ENCODE peak calls at places on chromosomes 2 and 18, in four cellular contexts. O is HepG2, G is HCT116, T is SK-N-SH. Q is an unnamed sample.

GRCh38 chr2:107992069-107992468 is 5.7 kb downstream of the SLC5A7 start:
- DNase-seq in G (no peak), O (no peak), T (no peak), Q (no peak)

GRCh38 chr2:120736955-120737801 is 1.5 kb downstream of the GLI2 start:
- DNase-seq in T (peak), G (no peak), O (no peak), Q (no peak)

GRCh38 chr2:9002637-9003365 is 683 bp downstream of the MBOAT2 start:
- DNase-seq in T (peak), G (no peak), O (no peak), Q (no peak)

GRCh38 chr2:240196716-240197438 is 56.4 kb upstream of the OTOS start:
- DNase-seq in G (no peak), O (no peak), T (no peak), Q (no peak)

GRCh38 chr18:8264861-8265411 is 344.3 kb upstream of the RAB12 start:
- DNase-seq in G (no peak), O (peak), T (peak), Q (no peak)

GRCh38 chr2:71605173-71605641 is 151.8 kb downstream of the DYSF start:
- DNase-seq in O (no peak), G (no peak), T (no peak), Q (no peak)

GRCh38 chr2:8004250-8004681 is 677.6 kb upstream of the ID2 start:
- DNase-seq in T (peak), O (no peak), G (no peak), Q (peak)

GRCh38 chr2:118974103-118974911 is 32.3 kb downstream of the MARCO start:
- DNase-seq in G (no peak), T (no peak), O (no peak), Q (no peak)

GRCh38 chr2:171703574-171704347 is 16.5 kb downstream of the DYNC1I2 start:
- DNase-seq in T (peak), O (peak), G (peak), Q (peak)

GRCh38 chr18:80109676-80110078 is 615 bp downstream of the ADNP2 start:
- DNase-seq in O (no peak), T (peak), G (no peak), Q (no peak)

GRCh38 chr18:31591628-31592027 is at the start of gene TTR:
- DNase-seq in T (no peak), O (peak), G (no peak), Q (no peak)

GRCh38 chr2:228840113-228840742 is 430.9 kb downstream of the PID1 start:
- DNase-seq in G (no peak), O (no peak), T (no peak), Q (no peak)

GRCh38 chr2:178251126-178251525 is 56.8 kb downstream of the OSBPL6 start:
- DNase-seq in G (no peak), T (no peak), O (no peak), Q (no peak)

GRCh38 chr2:127516031-127516430 is 10.3 kb downstream of the IWS1 start:
- DNase-seq in G (no peak), O (no peak), T (no peak), Q (no peak)

GRCh38 chr2:206855585-206856433 is 83.5 kb upstream of the CPO start:
- DNase-seq in O (no peak), G (no peak), T (no peak), Q (no peak)

GRCh38 chr2:232076736-232077135 is 115.2 kb downstream of the DIS3L2 start:
- DNase-seq in T (no peak), O (no peak), G (no peak), Q (no peak)

GRCh38 chr2:129865976-129866375 is 113.5 kb upstream of the RAB6C start:
- DNase-seq in G (no peak), T (no peak), O (no peak), Q (no peak)

GRCh38 chr2:44268259-44268649 is 7.0 kb upstream of the SLC3A1 start:
- DNase-seq in O (no peak), G (no peak), T (no peak), Q (no peak)

GRCh38 chr2:60555066-60555793 is 1.8 kb upstream of the BCL11A start:
- DNase-seq in T (peak), O (peak), G (peak), Q (peak)

GRCh38 chr2:44686561-44686960 is 254.9 kb upstream of the SIX3 start:
- DNase-seq in G (peak), O (no peak), T (no peak), Q (no peak)

GRCh38 chr2:73083886-73084792 is 12.6 kb upstream of the SFXN5 start:
- DNase-seq in O (no peak), T (no peak), G (no peak), Q (no peak)

GRCh38 chr2:62250239-62250638 is 54.3 kb downstream of the B3GNT2 start:
- DNase-seq in T (no peak), O (no peak), G (no peak), Q (no peak)

GRCh38 chr18:22606563-22607283 is 189.0 kb upstream of the CTAGE1 start:
- DNase-seq in T (no peak), G (no peak), O (no peak), Q (no peak)

GRCh38 chr2:21317131-21317530 is 193.4 kb downstream of the TDRD15 start:
- DNase-seq in O (peak), G (peak), T (peak), Q (peak)

GRCh38 chr18:11925800-11926481 is 17.8 kb upstream of the MPPE1 start:
- DNase-seq in T (no peak), O (peak), G (no peak), Q (peak)

GRCh38 chr2:37350034-37350433 is 5.6 kb downstream of the QPCT start:
- DNase-seq in T (no peak), G (no peak), O (peak), Q (no peak)

GRCh38 chr2:172985139-172985874 is 90.3 kb upstream of the MAP3K20 start:
- DNase-seq in O (no peak), G (peak), T (peak), Q (no peak)

GRCh38 chr2:150924862-150925261 is 336.8 kb downstream of the RBM43 start:
- DNase-seq in G (no peak), T (no peak), O (no peak), Q (no peak)

GRCh38 chr18:76922107-76922506 is 99.8 kb downstream of the ZNF236 start:
- DNase-seq in O (peak), T (peak), G (peak), Q (peak)

GRCh38 chr2:237702439-237703397 is 75.3 kb downstream of the LRRFIP1 start:
- DNase-seq in T (peak), O (no peak), G (no peak), Q (no peak)

DNA sequence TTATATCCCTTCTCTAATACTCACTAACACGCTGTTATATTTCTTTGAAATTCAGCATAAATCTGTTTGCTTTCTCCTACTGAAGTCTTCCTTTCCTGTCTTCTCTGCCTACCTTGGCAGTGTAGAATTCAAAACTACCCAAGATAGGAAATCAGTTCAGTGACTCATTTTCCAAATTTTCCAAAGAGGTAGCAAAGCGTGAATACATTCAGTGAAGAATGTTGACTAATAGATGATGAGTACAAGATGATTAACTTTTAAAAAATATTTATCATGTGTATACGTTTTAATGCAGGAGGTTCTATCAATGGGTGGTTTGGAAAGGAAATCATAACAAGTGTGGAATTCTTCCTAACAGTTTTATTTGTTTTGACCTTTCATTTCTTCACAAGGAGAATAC is 201.9 kb upstream of the SLC8A1 start:
- DNase-seq in T (no peak), O (no peak), G (no peak), Q (no peak)
- TF ChIP-seq ELF1 in T (no peak), O (no peak), G (no peak), Q (no peak)

GRCh38 chr2:216031960-216032689 is 18.8 kb upstream of the MREG start:
- DNase-seq in T (no peak), G (no peak), O (no peak), Q (no peak)
- TF ChIP-seq ELF1 in T (no peak), G (no peak), O (no peak), Q (no peak)

GRCh38 chr2:233139875-233140585 is 79.9 kb downstream of the INPP5D start:
- DNase-seq in T (no peak), O (no peak), G (no peak), Q (no peak)

GRCh38 chr2:233143700-233144331 is 83.7 kb downstream of the INPP5D start:
- DNase-seq in T (no peak), O (no peak), G (no peak), Q (no peak)

GRCh38 chr2:233141888-233142287 is 81.7 kb downstream of the INPP5D start:
- DNase-seq in O (no peak), G (no peak), T (no peak), Q (no peak)

GRCh38 chr2:233140913-233141469 is 80.8 kb downstream of the INPP5D start:
- DNase-seq in O (no peak), T (no peak), G (no peak), Q (no peak)

GRCh38 chr2:233142355-233142897 is 82.3 kb downstream of the INPP5D start:
- DNase-seq in G (no peak), O (no peak), T (no peak), Q (no peak)
- TF ChIP-seq ELF1 in G (no peak), O (no peak), T (no peak), Q (no peak)

DNA sequence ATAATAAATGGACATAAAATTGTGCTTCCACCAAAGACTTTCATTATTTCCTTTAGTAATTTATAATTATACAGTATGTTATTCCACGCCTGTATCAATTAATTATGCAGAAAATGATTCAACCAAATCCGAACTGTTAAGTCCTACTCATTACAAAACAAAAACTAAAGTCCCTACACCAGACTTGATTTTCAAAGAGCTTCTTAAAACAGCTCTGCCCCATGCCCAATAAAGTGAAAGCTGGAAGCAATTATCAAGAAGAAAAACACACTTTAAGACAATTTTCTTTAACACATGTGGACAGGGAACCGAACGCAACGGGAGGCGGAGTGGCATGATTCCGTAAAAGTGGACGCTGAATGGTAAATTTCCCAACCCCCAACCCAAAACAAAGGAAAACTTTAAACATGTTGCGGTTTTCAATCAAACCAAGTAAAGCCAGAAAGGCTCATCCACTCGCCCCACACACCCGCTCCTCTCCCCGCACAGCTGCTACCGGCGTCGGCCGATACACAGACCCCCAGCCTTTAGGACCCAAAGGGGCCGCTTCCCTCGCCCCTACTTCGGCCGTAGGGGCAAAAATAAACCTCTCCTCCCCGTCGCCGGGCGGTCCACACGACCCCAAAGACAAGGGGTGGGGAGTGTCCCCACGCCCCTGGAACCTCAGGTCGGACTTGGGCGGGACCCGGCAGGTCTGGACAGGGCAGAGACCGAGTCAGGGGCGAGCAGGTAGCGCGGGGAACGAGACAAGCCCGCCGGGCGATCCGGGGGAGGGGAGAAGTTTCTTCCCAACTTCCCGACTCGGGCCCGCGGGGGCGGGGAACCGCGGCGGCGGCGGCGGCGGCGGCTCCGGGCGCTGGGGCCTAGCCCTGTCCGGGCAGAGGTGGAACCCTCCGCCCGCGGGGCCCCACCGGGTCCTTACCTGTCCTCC is 585 bp downstream of the YES1 start:
- DNase-seq in G (no peak), T (no peak), O (no peak), Q (peak)
- TF ChIP-seq ELF1 in G (no peak), T (no peak), O (no peak), Q (no peak)

Q was measured in K562.